ENCODE peak calls at places on chromosomes 16 and 17, in five cellular contexts. U is hepatocyte, F is endothelial cell of umbilical vein, I is IMR-90, B is DND-41. T is an unnamed sample.

GRCh38 chr17:76207670-76208069 is 32.6 kb downstream of the RNF157 start:
- DNase-seq in I (no peak), F (no peak), B (no peak), U (no peak), T (no peak)

GRCh38 chr17:21817791-21818364 is 125.6 kb downstream of the KCNJ18 start:
- DNase-seq in I (no peak), B (no peak), U (no peak), F (no peak), T (no peak)

GRCh38 chr17:61495161-61495857 is 43.1 kb downstream of the TBX4 start:
- DNase-seq in I (peak), B (no peak), F (peak), U (no peak), T (no peak)

GRCh38 chr17:50148226-50149098 is 2.0 kb downstream of the PPP1R9B start:
- DNase-seq in F (no peak), U (peak), B (peak), I (peak), T (peak)

GRCh38 chr16:4386951-4387565 is 15.4 kb downstream of the VASN start:
- DNase-seq in B (no peak), I (no peak), U (no peak), F (no peak), T (no peak)

GRCh38 chr17:50953831-50954601 is 87.9 kb upstream of the TOB1 start:
- DNase-seq in F (peak), I (peak), B (peak), U (peak), T (no peak)

GRCh38 chr16:1923299-1924034 is 5.3 kb upstream of the HS3ST6 start:
- DNase-seq in U (peak), F (peak), B (no peak), I (no peak), T (no peak)

GRCh38 chr16:72689851-72690250 is 358.1 kb downstream of the ZFHX3 start:
- DNase-seq in B (no peak), F (no peak), U (no peak), I (peak), T (no peak)

GRCh38 chr16:11089504-11090124 is 145.2 kb downstream of the CLEC16A start:
- DNase-seq in F (no peak), B (no peak), U (peak), I (peak), T (no peak)

GRCh38 chr17:48505788-48506187 is 25.0 kb downstream of the HOXB1 start:
- DNase-seq in B (no peak), U (peak), I (peak), F (peak), T (no peak)

GRCh38 chr17:45172541-45173286 is 11.0 kb downstream of the HEXIM2 start:
- DNase-seq in U (peak), B (peak), I (peak), F (no peak), T (peak)

GRCh38 chr16:375212-375611 is 4.9 kb upstream of the MRPL28 start:
- DNase-seq in U (no peak), F (no peak), B (no peak), I (no peak), T (no peak)

GRCh38 chr16:65453646-65454045 is 331.8 kb upstream of the CDH11 start:
- DNase-seq in U (no peak), F (no peak), B (no peak), I (no peak), T (no peak)

GRCh38 chr17:39942076-39942475 is 14.5 kb downstream of the LRRC3C start:
- DNase-seq in I (no peak), B (no peak), F (no peak), U (no peak), T (no peak)

GRCh38 chr16:3153077-3153368 is 18.2 kb downstream of the ZNF213 start:
- DNase-seq in F (no peak), U (no peak), B (no peak), I (no peak), T (no peak)

GRCh38 chr17:82709676-82710498 is 6.6 kb upstream of the FN3KRP start:
- DNase-seq in F (no peak), I (no peak), B (no peak), U (no peak), T (no peak)

GRCh38 chr17:73029941-73030340 is 62.5 kb downstream of the SLC39A11 start:
- DNase-seq in B (no peak), I (no peak), U (no peak), F (no peak), T (no peak)

GRCh38 chr17:9079461-9080103 is 58.3 kb downstream of the NTN1 start:
- DNase-seq in F (no peak), B (peak), I (no peak), U (no peak), T (no peak)

GRCh38 chr17:74780443-74781238 is 4.5 kb upstream of the NAT9 start:
- DNase-seq in F (no peak), I (no peak), B (no peak), U (no peak), T (peak)

GRCh38 chr17:31115168-31115567 is 20.4 kb downstream of the NF1 start:
- DNase-seq in B (no peak), I (no peak), F (no peak), U (no peak), T (no peak)

GRCh38 chr17:72338847-72339790 is 218.3 kb downstream of the SOX9 start:
- DNase-seq in F (peak), B (no peak), U (peak), I (peak), T (no peak)

GRCh38 chr16:56047307-56048234 is 143.7 kb upstream of the GNAO1 start:
- DNase-seq in B (no peak), U (no peak), I (no peak), F (no peak), T (no peak)

GRCh38 chr16:85625053-85625452 is 11.9 kb downstream of the GSE1 start:
- DNase-seq in F (no peak), U (no peak), B (no peak), I (no peak), T (no peak)

GRCh38 chr16:50185005-50185505 is 31.9 kb downstream of the TENT4B start:
- DNase-seq in U (peak), B (no peak), F (peak), I (peak), T (no peak)

GRCh38 chr17:67248291-67248690 is 3.3 kb upstream of the HELZ start:
- DNase-seq in B (no peak), I (no peak), U (no peak), F (no peak), T (no peak)

GRCh38 chr16:69404275-69404805 is 18.5 kb upstream of the TERF2 start:
- DNase-seq in B (no peak), F (peak), I (peak), U (peak), T (no peak)
- H2AFZ ChIP-seq in B (no peak), F (peak), I (peak), U (peak), T (no peak)

DNA sequence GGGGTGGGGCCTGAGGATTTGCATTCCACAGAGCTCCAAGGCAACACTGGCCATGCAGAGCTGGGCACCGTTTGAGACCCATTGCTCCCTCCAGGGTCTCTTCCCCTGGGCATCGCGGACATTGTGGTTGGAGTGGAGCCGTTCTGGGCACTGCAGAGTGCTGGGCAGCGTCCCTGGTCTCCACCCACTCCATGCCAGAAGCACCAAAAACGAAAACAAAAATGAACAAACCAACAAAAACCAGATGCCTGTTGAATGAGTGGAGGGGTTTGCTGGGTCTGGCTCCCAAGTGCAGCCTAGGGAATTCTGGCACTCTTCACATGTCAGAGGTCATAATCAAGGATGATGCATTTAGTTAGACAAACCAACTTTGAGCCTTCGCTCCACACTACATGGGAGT is 17.9 kb downstream of the WNT9B start:
- DNase-seq in I (no peak), F (no peak), U (no peak), B (no peak), T (no peak)
- H2AFZ ChIP-seq in I (no peak), F (no peak), U (no peak), B (no peak), T (no peak)

GRCh38 chr17:46841561-46842379 is 9.6 kb upstream of the WNT9B start:
- DNase-seq in F (no peak), B (no peak), I (no peak), U (peak), T (no peak)
- H2AFZ ChIP-seq in F (peak), B (no peak), I (peak), U (no peak), T (no peak)

GRCh38 chr17:37555386-37555785 is 53.8 kb downstream of the SYNRG start:
- DNase-seq in U (no peak), F (no peak), B (no peak), I (no peak), T (no peak)
- H2AFZ ChIP-seq in U (no peak), F (no peak), B (no peak), I (no peak), T (no peak)

GRCh38 chr16:74742051-74742481 is 32.6 kb downstream of the FA2H start:
- DNase-seq in B (no peak), I (peak), F (no peak), U (no peak), T (no peak)
- H2AFZ ChIP-seq in B (peak), I (peak), F (peak), U (no peak), T (peak)

DNA sequence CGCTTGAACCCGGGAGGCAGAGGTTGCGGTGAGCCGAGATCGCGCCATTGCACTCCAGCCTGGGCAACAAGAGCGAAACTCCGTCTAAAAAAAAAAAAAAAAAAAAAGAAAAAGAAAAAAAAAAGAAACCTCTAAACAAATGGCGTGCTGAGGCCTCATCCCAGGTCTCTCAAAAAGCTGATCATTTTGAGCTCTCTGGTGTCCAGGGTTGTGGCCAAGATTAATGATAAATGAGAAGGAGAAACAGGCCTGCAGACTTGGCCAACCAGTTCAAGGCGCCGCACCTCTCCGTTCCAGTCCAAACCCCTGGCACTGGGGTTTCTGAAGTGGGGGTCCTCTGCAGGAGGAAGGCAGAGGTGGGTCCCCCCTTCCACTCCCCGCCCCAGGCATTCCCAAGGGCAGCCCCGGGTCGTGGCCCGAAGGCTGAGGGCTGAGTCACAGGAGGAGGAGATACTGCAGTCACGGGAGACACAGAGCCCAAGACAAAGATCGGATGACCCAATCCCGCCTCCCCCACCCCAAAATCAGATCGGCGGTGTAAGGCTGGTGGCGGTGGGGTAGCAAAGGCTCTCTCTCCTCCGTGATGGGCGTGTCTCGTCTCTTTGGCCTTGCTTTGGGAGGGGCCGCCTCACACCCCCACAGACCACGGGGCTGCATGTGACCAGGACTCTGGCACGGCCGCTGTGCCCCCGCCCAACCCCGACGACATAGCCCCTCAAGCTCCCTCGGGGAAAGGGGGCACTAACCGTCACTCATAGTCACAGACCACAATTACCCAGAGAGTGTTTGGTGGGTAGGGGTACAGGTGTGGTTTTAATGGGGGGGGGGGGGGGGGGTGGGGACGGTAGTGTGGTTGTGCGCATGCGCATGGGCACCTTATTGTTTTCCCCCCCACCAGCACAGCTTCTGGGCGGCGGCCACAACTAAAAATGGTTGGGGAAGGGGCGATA is 1.1 kb downstream of the VAT1 start:
- DNase-seq in B (peak), U (peak), I (peak), F (peak), T (peak)
- H2AFZ ChIP-seq in B (peak), U (peak), I (peak), F (peak), T (peak)

GRCh38 chr17:34675143-34675542 is 95.8 kb downstream of the TMEM132E start:
- DNase-seq in I (no peak), F (no peak), U (no peak), B (no peak), T (no peak)
- H2AFZ ChIP-seq in I (no peak), F (no peak), U (no peak), B (no peak), T (no peak)

T was measured in Karpas-422.